ENCODE peak calls at places on chromosomes 5 and 9, in nine cellular contexts. W is tibial artery, J is skeletal muscle cell, O is A549, T is GM12878, C is DND-41, D is NB4, Q is hepatocyte, R is cardiac fibroblast. P is an unnamed sample.

GRCh38 chr5:33153373-33153772 is 287.4 kb upstream of the TARS1 start:
- DNase-seq in W (no peak), J (no peak), O (no peak), T (no peak), C (no peak), D (no peak), Q (no peak), R (peak), P (no peak)

GRCh38 chr5:126600631-126601511 is at the start of gene PHAX:
- DNase-seq in W (peak), J (peak), O (peak), T (peak), C (peak), D (peak), Q (peak), R (peak), P (peak)

GRCh38 chr9:112780637-112781036 is 30.1 kb downstream of the SNX30 start:
- DNase-seq in W (no peak), J (no peak), O (no peak), T (no peak), C (no peak), D (no peak), Q (no peak), R (no peak), P (no peak)

GRCh38 chr5:146193291-146193690 is 10.1 kb upstream of the RBM27 start:
- DNase-seq in W (no peak), J (no peak), O (no peak), T (no peak), C (no peak), D (no peak), Q (no peak), R (peak), P (no peak)

GRCh38 chr5:10595678-10596309 is 31.9 kb downstream of the ANKRD33B start:
- DNase-seq in W (peak), J (peak), O (peak), T (no peak), C (peak), D (no peak), Q (peak), R (peak), P (peak)

GRCh38 chr9:136051568-136052432 is 43.3 kb downstream of the NACC2 start:
- DNase-seq in W (no peak), J (peak), O (peak), T (no peak), C (no peak), D (peak), Q (peak), R (peak), P (peak)

GRCh38 chr9:105188746-105189145 is 55.7 kb upstream of the SLC44A1 start:
- DNase-seq in W (no peak), J (no peak), O (peak), T (no peak), C (no peak), D (peak), Q (no peak), R (no peak), P (peak)

GRCh38 chr5:178555771-178556211 is 34.4 kb downstream of the COL23A1 start:
- DNase-seq in W (no peak), J (no peak), O (no peak), T (no peak), C (no peak), D (no peak), Q (no peak), R (no peak), P (no peak)

GRCh38 chr5:172005708-172006377 is 595 bp downstream of the FBXW11 start:
- DNase-seq in W (peak), J (no peak), O (peak), T (no peak), C (peak), D (peak), Q (peak), R (peak), P (peak)

GRCh38 chr5:12292610-12293204 is 388.5 kb upstream of the CTNND2 start:
- DNase-seq in W (no peak), J (no peak), O (peak), T (no peak), C (no peak), D (peak), Q (peak), R (no peak), P (peak)

GRCh38 chr5:153770066-153770465 is 268.6 kb downstream of the FAM114A2 start:
- DNase-seq in W (no peak), J (no peak), O (no peak), T (no peak), C (no peak), D (no peak), Q (no peak), R (no peak), P (no peak)

GRCh38 chr9:91163773-91164471 is 197.8 kb downstream of the AUH start:
- DNase-seq in W (no peak), J (no peak), O (no peak), T (no peak), C (no peak), D (peak), Q (no peak), R (no peak), P (peak)

GRCh38 chr9:130927338-130927737 is 11.7 kb downstream of the FIBCD1 start:
- DNase-seq in W (no peak), J (no peak), O (no peak), T (no peak), C (no peak), D (no peak), Q (no peak), R (no peak), P (no peak)

GRCh38 chr5:35860686-35861085 is 4.0 kb downstream of the IL7R start:
- DNase-seq in W (no peak), J (no peak), O (no peak), T (no peak), C (no peak), D (no peak), Q (no peak), R (no peak), P (no peak)
- H3K4me3 ChIP-seq in W (no peak), J (no peak), O (no peak), T (no peak), C (peak), D (no peak), Q (no peak), R (no peak), P (peak)

GRCh38 chr9:101388507-101388993 is 3.7 kb upstream of the BAAT start:
- DNase-seq in W (no peak), J (no peak), O (peak), T (no peak), C (no peak), D (peak), Q (no peak), R (peak), P (peak)

GRCh38 chr9:101387871-101388506 is 3.2 kb upstream of the BAAT start:
- DNase-seq in W (no peak), J (no peak), O (peak), T (no peak), C (no peak), D (peak), Q (peak), R (peak), P (peak)

GRCh38 chr9:101397746-101398334 is 578 bp downstream of the MRPL50 start:
- DNase-seq in W (no peak), J (no peak), O (no peak), T (no peak), C (no peak), D (no peak), Q (no peak), R (no peak), P (peak)

GRCh38 chr9:101394687-101395086 is 3.7 kb downstream of the MRPL50 start:
- DNase-seq in W (no peak), J (no peak), O (no peak), T (no peak), C (no peak), D (no peak), Q (no peak), R (no peak), P (no peak)

GRCh38 chr9:101393135-101393534 is 5.3 kb downstream of the MRPL50 start:
- DNase-seq in W (no peak), J (no peak), O (no peak), T (no peak), C (no peak), D (no peak), Q (no peak), R (no peak), P (no peak)
- H3K4me3 ChIP-seq in W (no peak), J (no peak), O (no peak), T (no peak), C (no peak), D (no peak), Q (no peak), R (no peak), P (no peak)

DNA sequence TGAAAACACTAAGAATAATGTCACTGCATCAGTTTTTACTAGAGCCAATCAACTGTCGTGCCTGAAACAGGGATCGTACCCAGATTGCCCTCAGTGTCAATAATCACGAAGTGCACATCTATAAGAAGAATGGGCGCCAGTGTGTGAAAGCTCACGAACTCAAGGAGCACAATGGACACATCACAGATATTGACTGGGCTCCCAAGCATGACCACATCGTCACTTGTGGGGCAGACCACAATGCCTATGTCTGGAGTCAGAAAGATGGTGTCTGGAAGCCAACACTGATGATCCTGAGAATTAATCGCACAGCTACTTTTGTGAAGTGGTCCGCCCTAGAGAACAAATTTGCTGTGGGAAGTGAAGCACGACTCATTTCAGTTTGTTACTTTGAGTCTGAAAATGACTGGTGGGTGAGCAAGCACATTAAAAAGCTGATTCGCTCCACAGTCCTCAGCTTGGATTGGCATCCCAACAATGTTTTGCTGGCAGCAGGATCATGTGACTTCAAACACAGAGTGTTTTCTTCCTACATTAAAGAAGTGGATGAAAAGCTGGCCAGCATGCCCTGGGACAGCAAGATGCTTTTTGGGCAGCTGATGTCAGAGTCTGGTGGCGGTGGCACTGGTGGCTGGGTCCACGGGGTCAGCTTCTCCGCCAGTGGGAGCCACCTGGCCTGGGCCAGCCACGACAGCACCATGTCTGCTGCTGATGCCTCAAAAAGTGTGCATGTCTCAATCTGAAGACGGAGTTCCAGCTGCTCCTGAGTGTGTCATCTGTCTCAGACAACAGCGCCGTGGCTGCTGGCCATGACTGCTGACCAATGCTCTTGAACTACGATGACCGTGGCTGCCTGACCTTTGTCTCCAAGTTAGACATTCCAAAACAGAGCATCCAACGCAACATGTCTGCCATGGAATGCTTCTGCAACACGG is 32.2 kb downstream of the NSA2 start:
- DNase-seq in W (no peak), J (no peak), O (no peak), T (no peak), C (no peak), D (no peak), Q (no peak), R (no peak), P (no peak)
- H3K4me3 ChIP-seq in W (no peak), J (no peak), O (no peak), T (no peak), C (no peak), D (no peak), Q (no peak), R (no peak), P (no peak)

DNA sequence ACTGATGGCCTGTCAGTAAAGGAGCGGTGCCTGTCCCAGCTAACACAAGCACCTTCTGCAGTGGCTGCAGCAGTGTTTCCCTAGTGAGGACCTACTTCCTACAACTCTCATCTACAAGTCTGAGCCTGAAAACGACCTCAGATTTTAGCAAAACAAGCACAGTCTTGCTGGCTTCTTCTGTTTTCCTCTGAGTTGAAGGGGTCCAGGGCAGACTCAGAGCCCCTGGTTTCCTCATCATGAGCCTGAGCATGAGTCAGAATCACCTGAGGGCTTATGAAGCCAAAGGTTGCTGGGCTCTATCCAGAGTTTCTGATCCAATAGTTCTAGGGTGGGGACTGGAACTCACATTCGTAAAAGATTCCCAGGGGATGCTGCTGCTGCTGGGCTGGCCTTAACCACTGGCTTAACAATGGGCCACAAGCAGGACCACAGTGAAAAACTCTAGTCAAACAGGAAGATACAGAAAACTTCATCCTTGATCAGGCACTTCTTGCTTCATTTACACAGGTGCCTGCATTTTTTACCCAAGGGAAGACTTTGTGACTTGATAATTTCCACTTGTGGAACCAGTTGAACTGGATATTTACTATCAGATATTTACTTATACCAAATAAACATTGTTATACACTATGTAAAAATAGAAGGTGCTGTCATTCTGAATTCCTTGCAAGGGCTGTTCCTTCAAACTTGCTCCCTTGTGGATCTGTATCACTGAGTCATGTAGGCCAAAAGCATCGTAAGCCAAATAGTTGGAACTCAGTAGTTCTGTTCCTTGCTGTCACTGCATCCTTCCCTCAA is 4.3 kb upstream of the ACER2 start:
- DNase-seq in W (no peak), J (no peak), O (no peak), T (no peak), C (no peak), D (no peak), Q (peak), R (no peak), P (peak)
- H3K4me3 ChIP-seq in W (no peak), J (no peak), O (no peak), T (no peak), C (no peak), D (no peak), Q (no peak), R (no peak), P (no peak)

GRCh38 chr9:13090588-13090987 is 188.9 kb downstream of the MPDZ start:
- DNase-seq in W (no peak), J (no peak), O (no peak), T (no peak), C (no peak), D (no peak), Q (no peak), R (peak), P (no peak)
- H3K4me3 ChIP-seq in W (peak), J (no peak), O (no peak), T (no peak), C (no peak), D (no peak), Q (no peak), R (no peak), P (no peak)